ENCODE peak calls at places on chromosomes 16 and 17, in four cellular contexts. Z is DND-41, I is fibroblast of lung, J is GM12878. Y is an unnamed sample.

GRCh38 chr16:68936729-68937631 is 93.6 kb downstream of the TANGO6 start:
- DNase-seq in Z (no peak), I (peak; percentile 54), J (no peak), Y (no peak)

GRCh38 chr16:69481901-69482341 is 57.5 kb downstream of the CYB5B start:
- DNase-seq in Z (no peak), I (peak; percentile 57), J (no peak), Y (no peak)

GRCh38 chr16:50841081-50841886 is 99.4 kb downstream of the CYLD start:
- DNase-seq in Z (no peak), I (peak; percentile 56), J (no peak), Y (no peak)

GRCh38 chr16:2048116-2048543 is 345 bp downstream of the TSC2 start:
- DNase-seq in Z (no peak), I (no peak), J (no peak), Y (peak; percentile 21)

GRCh38 chr16:11783319-11784047 is 13.6 kb downstream of the ZC3H7A start:
- DNase-seq in Z (peak; percentile 25), I (peak; percentile 79), J (peak; percentile 89), Y (peak; percentile 70)

GRCh38 chr17:8696951-8697745 is 47.5 kb downstream of the CCDC42 start:
- DNase-seq in Z (no peak), I (peak; percentile 98), J (no peak), Y (no peak)

GRCh38 chr17:145671-146541 is 8.5 kb downstream of the SCGB1C2 start:
- DNase-seq in Z (no peak), I (no peak), J (no peak), Y (no peak)

GRCh38 chr16:84461029-84461415 is 43.4 kb downstream of the MEAK7 start:
- DNase-seq in Z (no peak), I (no peak), J (no peak), Y (no peak)

GRCh38 chr16:30054959-30055553 is 10.5 kb upstream of the ALDOA start:
- DNase-seq in Z (peak; percentile 67), I (no peak), J (no peak), Y (peak; percentile 45)

GRCh38 chr17:1010086-1010450 is 13.1 kb downstream of the TIMM22 start:
- DNase-seq in Z (no peak), I (no peak), J (no peak), Y (no peak)

GRCh38 chr17:44749076-44750020 is 9.4 kb upstream of the ADAM11 start:
- DNase-seq in Z (no peak), I (no peak), J (no peak), Y (no peak)

GRCh38 chr17:9904277-9905077 is 594 bp downstream of the RCVRN start:
- DNase-seq in Z (no peak), I (no peak), J (no peak), Y (no peak)

GRCh38 chr17:866568-867087 is 84.5 kb downstream of the MRM3 start:
- DNase-seq in Z (no peak), I (no peak), J (no peak), Y (no peak)

GRCh38 chr17:16415031-16415924 is at the start of gene TRPV2:
- DNase-seq in Z (peak; percentile 78), I (no peak), J (peak; percentile 60), Y (peak; percentile 63)

GRCh38 chr17:68821860-68822693 is 133.1 kb downstream of the ABCA8 start:
- DNase-seq in Z (no peak), I (peak; percentile 97), J (no peak), Y (no peak)

GRCh38 chr16:10675221-10675620 is 19.5 kb downstream of the TEKT5 start:
- DNase-seq in Z (no peak), I (no peak), J (no peak), Y (no peak)

GRCh38 chr16:49453983-49454382 is 80.4 kb downstream of the C16orf78 start:
- DNase-seq in Z (no peak), I (no peak), J (no peak), Y (no peak)

GRCh38 chr17:73657473-73658116 is 13.3 kb upstream of the SDK2 start:
- DNase-seq in Z (no peak), I (peak; percentile 6), J (no peak), Y (no peak)

GRCh38 chr17:40072481-40073346 is 9.9 kb downstream of the THRA start:
- DNase-seq in Z (no peak), I (no peak), J (no peak), Y (no peak)

GRCh38 chr17:55527520-55528118 is 16.4 kb upstream of the SMIM36 start:
- DNase-seq in Z (peak; percentile 27), I (peak; percentile 49), J (no peak), Y (peak; percentile 13)

GRCh38 chr16:8474576-8474975 is 115.7 kb downstream of the TMEM114 start:
- DNase-seq in Z (no peak), I (no peak), J (no peak), Y (no peak)

GRCh38 chr17:6574689-6575595 is 18.6 kb upstream of the PITPNM3 start:
- DNase-seq in Z (no peak), I (peak; percentile 79), J (peak; percentile 40), Y (no peak)

GRCh38 chr16:87203060-87203656 is 114.0 kb downstream of the C16orf95 start:
- DNase-seq in Z (peak; percentile 47), I (peak; percentile 87), J (no peak), Y (peak; percentile 49)

GRCh38 chr16:4744758-4745569 is 10.6 kb downstream of the DNAAF8 start:
- DNase-seq in Z (no peak), I (no peak), J (no peak), Y (no peak)

GRCh38 chr17:64081802-64082799 is 47.8 kb downstream of the ERN1 start:
- DNase-seq in Z (peak; percentile 65), I (peak; percentile 59), J (peak; percentile 72), Y (peak; percentile 81)

GRCh38 chr17:10003705-10004104 is 98.6 kb upstream of the RCVRN start:
- DNase-seq in Z (no peak), I (no peak), J (no peak), Y (no peak)

GRCh38 chr17:65277576-65277975 is 140.4 kb downstream of the RGS9 start:
- DNase-seq in Z (no peak), I (peak; percentile 59), J (no peak), Y (no peak)

GRCh38 chr16:66717112-66717675 is 20.7 kb upstream of the CMTM4 start:
- DNase-seq in Z (peak; percentile 18), I (peak; percentile 84), J (no peak), Y (no peak)

GRCh38 chr16:66801320-66802105 is at the start of gene TERB1:
- DNase-seq in Z (no peak), I (no peak), J (no peak), Y (no peak)

GRCh38 chr16:53865492-53865863 is 161.5 kb downstream of the FTO start:
- DNase-seq in Z (no peak), I (peak; percentile 72), J (peak; percentile 32), Y (no peak)

GRCh38 chr17:37743612-37743874 is 1.3 kb downstream of the HNF1B start:
- DNase-seq in Z (no peak), I (no peak), J (no peak), Y (no peak)

GRCh38 chr17:74478369-74479100 is 12.1 kb downstream of the CD300A start:
- DNase-seq in Z (peak; percentile 79), I (no peak), J (peak; percentile 69), Y (no peak)

DNA sequence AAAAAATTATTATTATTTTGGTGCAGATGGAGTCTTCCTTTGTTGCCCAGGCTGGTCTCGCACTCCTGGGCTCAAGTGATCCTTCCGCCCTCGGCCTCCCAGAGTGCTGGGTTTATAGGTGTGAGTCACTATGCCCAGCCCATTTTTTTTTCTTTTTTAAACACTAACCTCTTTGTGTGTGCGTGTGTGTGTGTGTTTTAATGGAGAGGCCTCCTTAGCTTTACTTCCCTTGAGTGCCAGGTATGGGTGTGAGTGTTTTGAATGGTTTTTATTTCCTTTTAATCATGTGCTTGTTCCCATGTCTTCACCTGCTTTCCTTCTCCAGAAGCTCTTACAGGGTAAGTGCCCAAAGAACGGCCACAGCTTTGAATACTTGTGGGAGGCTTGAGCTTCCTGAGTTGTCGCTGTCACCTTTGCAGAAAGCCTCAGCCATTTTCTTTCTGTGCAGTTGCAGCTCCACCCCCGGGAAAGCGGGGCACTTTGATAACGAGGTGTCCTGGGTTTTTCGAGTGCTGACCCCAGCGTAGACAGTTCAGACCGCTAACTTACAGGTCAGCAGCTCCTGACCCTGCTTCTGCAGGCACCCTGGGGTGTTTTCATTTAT is 22.6 kb downstream of the AKAP1 start:
- DNase-seq in Z (no peak), I (peak; percentile 61), J (no peak), Y (no peak)
- H3K27ac ChIP-seq in Z (no peak overlapping the region), I (no peak overlapping the region), J (no peak overlapping the region), Y (no peak overlapping the region)

GRCh38 chr17:79609616-79610150 is 1.2 kb downstream of the RBFOX3 start:
- DNase-seq in Z (no peak), I (no peak), J (no peak), Y (no peak)

GRCh38 chr17:79607941-79608728 is 2.7 kb downstream of the RBFOX3 start:
- DNase-seq in Z (peak; percentile 19), I (peak; percentile 29), J (no peak), Y (no peak)

GRCh38 chr17:79609175-79609589 is 1.7 kb downstream of the RBFOX3 start:
- DNase-seq in Z (no peak), I (no peak), J (no peak), Y (no peak)

GRCh38 chr17:79608729-79609039 is 2.2 kb downstream of the RBFOX3 start:
- DNase-seq in Z (no peak), I (no peak), J (no peak), Y (no peak)

DNA sequence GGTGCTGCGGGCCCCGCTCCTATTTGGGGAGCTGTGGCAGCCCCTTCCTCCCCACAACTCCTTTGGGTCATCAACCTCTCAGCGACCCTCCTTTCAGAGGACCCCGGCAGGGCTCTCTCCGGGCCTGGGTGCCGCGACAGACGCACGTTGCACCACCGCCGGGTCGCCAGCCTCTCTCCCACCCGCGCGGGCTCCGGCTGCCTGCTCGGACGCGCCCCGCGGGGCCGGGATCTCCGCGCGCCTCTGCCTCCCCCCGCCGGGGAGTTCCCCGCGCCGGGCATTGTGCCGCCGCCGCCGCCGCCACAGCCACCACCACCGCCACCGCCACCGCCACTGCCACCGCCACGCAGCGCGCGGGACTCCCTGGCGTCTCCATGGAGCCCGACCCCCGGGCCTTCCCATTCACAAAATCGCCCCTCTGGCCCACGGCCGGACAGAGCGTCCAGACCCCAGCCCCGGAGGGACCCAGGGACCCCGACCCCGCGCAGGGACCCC is 653 bp downstream of the RBFOX3 start:
- DNase-seq in Z (no peak), I (no peak), J (no peak), Y (no peak)
- TF ChIP-seq EZH2 in Z (no peak), I (no peak), J (no peak), Y (no peak)

GRCh38 chr17:58661499-58661898 is 30.3 kb downstream of the TEX14 start:
- DNase-seq in Z (no peak), I (no peak), J (no peak), Y (no peak)

GRCh38 chr17:58660621-58661020 is 31.2 kb downstream of the TEX14 start:
- DNase-seq in Z (no peak), I (no peak), J (no peak), Y (no peak)

GRCh38 chr17:58658804-58659713 is 32.8 kb downstream of the TEX14 start:
- DNase-seq in Z (no peak), I (peak; percentile 100), J (peak; percentile 95), Y (peak; percentile 81)
- H2AFZ ChIP-seq in Z (no peak overlapping the region), I (peak overlapping the region; percentile 62), J (peak overlapping the region; percentile 93), Y (peak overlapping the region; percentile 42)

DNA sequence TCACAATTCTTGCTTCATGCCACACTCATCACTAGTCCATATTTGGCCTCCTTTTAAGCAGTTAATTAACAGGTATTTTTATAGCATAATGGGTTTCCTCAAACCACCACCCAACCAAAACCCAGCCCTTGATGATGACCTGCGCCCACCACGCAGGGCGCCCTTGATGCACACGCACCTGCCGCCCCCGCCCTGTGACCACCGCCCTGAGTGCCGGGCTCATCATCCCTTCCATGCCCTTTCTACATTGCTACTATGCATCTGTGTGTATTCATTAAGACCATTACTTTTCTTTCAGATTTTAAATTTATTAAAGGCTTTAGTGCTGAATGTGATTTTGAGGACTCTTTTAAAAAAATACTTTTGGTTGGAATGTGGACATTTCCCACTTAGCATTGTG is 204.8 kb upstream of the CHMP6 start:
- DNase-seq in Z (no peak), I (no peak), J (no peak), Y (no peak)
- H3K27ac ChIP-seq in Z (peak overlapping the region; percentile 54), I (no peak overlapping the region), J (no peak overlapping the region), Y (no peak overlapping the region)

Y was measured in MM.1S.